ENCODE peak calls at places on chromosome X, in six cellular contexts. Y is A549, M is K562, K is GM12878, G is HepG2, N is endothelial cell of umbilical vein. D is an unnamed sample.

GRCh38 chrX:128020701-128021100 is 31.5 kb downstream of the ACTRT1 start:
- DNase-seq in M (no peak), N (peak; percentile 92), K (no peak), G (peak; percentile 2), Y (peak; percentile 62), D (peak; percentile 2)

GRCh38 chrX:18596096-18596495 is 75.8 kb downstream of the RS1 start:
- DNase-seq in Y (no peak), N (no peak), K (no peak), G (no peak), M (no peak), D (no peak)

GRCh38 chrX:12681047-12681446 is 110.2 kb upstream of the PRPS2 start:
- DNase-seq in K (no peak), M (no peak), N (no peak), G (no peak), Y (no peak), D (no peak)

GRCh38 chrX:12138366-12139313 is at the start of gene FRMPD4:
- DNase-seq in K (no peak), Y (peak; percentile 20), M (no peak), N (no peak), G (no peak), D (no peak)

GRCh38 chrX:135625995-135626394 is 87.4 kb upstream of the CT45A1 start:
- DNase-seq in K (no peak), M (peak; percentile 9), N (peak; percentile 1), Y (peak; percentile 29), G (peak; percentile 1), D (peak; percentile 14)

GRCh38 chrX:37802028-37802427 is 22.2 kb downstream of the CYBB start:
- DNase-seq in K (no peak), Y (no peak), M (no peak), N (no peak), G (no peak), D (peak; percentile 73)

GRCh38 chrX:41234962-41235361 is 99.0 kb upstream of the DDX3X start:
- DNase-seq in N (no peak), K (peak; percentile 19), G (no peak), M (no peak), Y (no peak), D (no peak)

GRCh38 chrX:102517331-102517730 is 792 bp upstream of the TMSB15A start:
- DNase-seq in Y (peak; percentile 27), K (no peak), G (no peak), M (no peak), N (peak; percentile 11), D (peak; percentile 26)

GRCh38 chrX:138945219-138945618 is 233.7 kb upstream of the FGF13 start:
- DNase-seq in N (no peak), G (no peak), Y (no peak), M (no peak), K (no peak), D (no peak)

GRCh38 chrX:102627640-102628039 is 23.6 kb upstream of the GPRASP1 start:
- DNase-seq in K (no peak), M (no peak), N (no peak), G (no peak), Y (no peak), D (peak; percentile 4)

GRCh38 chrX:23883737-23884354 is 23.9 kb downstream of the APOO start:
- DNase-seq in Y (peak; percentile 76), N (peak; percentile 37), M (peak; percentile 36), K (no peak), G (peak; percentile 31), D (peak; percentile 79)

GRCh38 chrX:130109429-130110378 is 593 bp downstream of the ELF4 start:
- DNase-seq in Y (peak; percentile 17), K (no peak), M (peak; percentile 47), G (no peak), N (no peak), D (peak; percentile 39)

GRCh38 chrX:78886550-78886949 is 58.6 kb upstream of the P2RY10 start:
- DNase-seq in Y (peak; percentile 6), G (no peak), N (no peak), M (no peak), K (peak; percentile 5), D (peak; percentile 30)

GRCh38 chrX:136369377-136369776 is 68.6 kb downstream of the ADGRG4 start:
- DNase-seq in G (no peak), Y (no peak), K (no peak), M (no peak), N (no peak), D (no peak)

GRCh38 chrX:82218361-82218760 is 1016.5 kb downstream of the SH3BGRL start:
- DNase-seq in N (no peak), Y (peak; percentile 39), K (peak; percentile 1), M (peak; percentile 5), G (peak; percentile 0), D (peak; percentile 72)

GRCh38 chrX:46268429-46268828 is 276.8 kb downstream of the ZNF674 start:
- DNase-seq in N (no peak), G (peak; percentile 11), M (no peak), Y (peak; percentile 77), K (no peak), D (peak; percentile 71)

GRCh38 chrX:16785247-16786138 is 773 bp upstream of the TXLNG start:
- DNase-seq in M (no peak), Y (no peak), K (no peak), G (no peak), N (no peak), D (no peak)

GRCh38 chrX:55486736-55487135 is 2.9 kb downstream of the USP51 start:
- DNase-seq in G (no peak), K (no peak), N (no peak), M (no peak), Y (peak; percentile 4), D (no peak)

GRCh38 chrX:112867570-112867969 is 26.9 kb upstream of the AMOT start:
- DNase-seq in Y (no peak), N (no peak), M (no peak), K (no peak), G (no peak), D (no peak)

GRCh38 chrX:109475174-109475891 is 6.6 kb downstream of the GUCY2F start:
- DNase-seq in K (no peak), G (peak; percentile 35), M (peak; percentile 26), N (peak; percentile 58), Y (peak; percentile 54), D (peak; percentile 58)

GRCh38 chrX:16566571-16566970 is 83.4 kb upstream of the S100G start:
- DNase-seq in N (no peak), G (no peak), M (no peak), K (no peak), Y (no peak), D (no peak)

GRCh38 chrX:125826774-125827451 is 339.2 kb downstream of the DCAF12L2 start:
- DNase-seq in M (no peak), Y (no peak), G (no peak), N (no peak), K (no peak), D (peak; percentile 1)

GRCh38 chrX:3066555-3066954 is 25.3 kb downstream of the ARSF start:
- DNase-seq in Y (no peak), K (no peak), N (no peak), G (no peak), M (no peak), D (peak; percentile 45)

DNA sequence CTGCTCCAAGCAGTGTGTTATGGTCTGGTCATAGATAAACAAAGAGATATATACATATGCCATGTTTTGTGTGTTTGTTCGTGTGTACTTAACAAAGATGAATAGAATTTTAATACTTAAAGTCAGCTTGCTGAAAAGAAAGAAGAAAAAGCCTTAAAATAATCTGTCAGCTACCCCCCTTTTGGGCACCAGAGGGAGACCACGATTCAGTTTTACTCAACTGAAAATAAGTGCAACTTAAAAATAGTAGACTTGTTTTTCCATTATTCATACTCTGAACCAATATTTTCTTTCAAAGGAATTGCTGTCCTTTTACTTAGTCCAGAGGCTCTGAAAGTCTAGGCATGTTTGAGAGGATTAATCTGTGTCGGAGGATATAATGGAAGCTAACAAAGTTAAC is 181.7 kb upstream of the AGTR2 start:
- DNase-seq in K (no peak), Y (no peak), N (no peak), M (no peak), G (no peak), D (peak; percentile 6)
- TF ChIP-seq CTCF in K (peak; percentile 27), Y (peak; percentile 17), N (no peak), M (peak; percentile 15), G (peak; percentile 21), D (no peak)

DNA sequence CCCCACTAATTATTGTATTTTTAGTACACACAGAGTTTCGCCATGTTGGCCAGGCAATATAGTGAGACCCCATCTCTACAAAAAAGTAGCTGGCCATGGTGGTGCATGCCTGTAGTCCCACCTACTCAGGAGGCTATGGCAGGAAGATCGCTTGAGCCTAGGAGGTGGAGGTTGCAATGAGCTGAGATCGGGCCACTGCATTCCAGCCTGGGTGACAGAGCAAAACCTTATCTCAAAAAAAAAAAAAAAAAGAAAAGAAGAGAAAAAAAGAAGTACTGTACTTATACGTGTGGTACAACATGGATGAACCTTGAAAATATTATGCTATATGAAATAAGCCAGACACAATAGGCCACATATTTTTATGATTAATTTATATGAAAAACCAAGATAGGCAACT is 9.9 kb upstream of the WDR45 start:
- DNase-seq in G (no peak), N (no peak), K (no peak), Y (no peak), M (no peak), D (no peak)
- TF ChIP-seq MYC in G (no peak), N (no peak), K (no peak), Y (no peak), M (no peak), D (no peak)

DNA sequence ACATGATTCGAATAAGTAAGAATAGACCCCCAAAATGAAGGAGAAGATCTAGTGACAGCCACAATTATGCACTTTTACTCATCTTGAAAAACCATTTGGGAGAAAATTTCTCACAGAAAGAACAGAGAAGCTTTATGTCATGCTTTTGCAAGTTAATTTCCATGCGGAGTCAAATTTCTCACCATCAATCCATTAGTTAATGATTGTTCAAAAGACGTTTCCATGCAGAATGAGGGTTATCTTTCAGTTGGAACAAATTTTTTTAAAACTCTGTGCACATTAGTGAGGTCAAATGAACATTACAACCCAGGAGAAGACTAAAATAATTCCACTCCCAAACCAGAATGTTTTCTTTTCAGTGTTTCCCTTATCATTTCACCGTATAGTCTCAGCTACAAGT is 131.0 kb upstream of the TBL1X start:
- DNase-seq in G (no peak), Y (no peak), M (no peak), N (no peak), K (no peak), D (no peak)
- TF ChIP-seq CTCF in G (no peak), Y (no peak), M (no peak), N (no peak), K (no peak), D (no peak)

GRCh38 chrX:155113097-155113496 is 41.8 kb downstream of the BRCC3 start:
- DNase-seq in G (no peak), Y (no peak), N (no peak), K (no peak), M (no peak), D (no peak)

GRCh38 chrX:155112171-155112570 is 40.9 kb downstream of the BRCC3 start:
- DNase-seq in G (no peak), Y (no peak), K (no peak), N (no peak), M (no peak), D (no peak)

DNA sequence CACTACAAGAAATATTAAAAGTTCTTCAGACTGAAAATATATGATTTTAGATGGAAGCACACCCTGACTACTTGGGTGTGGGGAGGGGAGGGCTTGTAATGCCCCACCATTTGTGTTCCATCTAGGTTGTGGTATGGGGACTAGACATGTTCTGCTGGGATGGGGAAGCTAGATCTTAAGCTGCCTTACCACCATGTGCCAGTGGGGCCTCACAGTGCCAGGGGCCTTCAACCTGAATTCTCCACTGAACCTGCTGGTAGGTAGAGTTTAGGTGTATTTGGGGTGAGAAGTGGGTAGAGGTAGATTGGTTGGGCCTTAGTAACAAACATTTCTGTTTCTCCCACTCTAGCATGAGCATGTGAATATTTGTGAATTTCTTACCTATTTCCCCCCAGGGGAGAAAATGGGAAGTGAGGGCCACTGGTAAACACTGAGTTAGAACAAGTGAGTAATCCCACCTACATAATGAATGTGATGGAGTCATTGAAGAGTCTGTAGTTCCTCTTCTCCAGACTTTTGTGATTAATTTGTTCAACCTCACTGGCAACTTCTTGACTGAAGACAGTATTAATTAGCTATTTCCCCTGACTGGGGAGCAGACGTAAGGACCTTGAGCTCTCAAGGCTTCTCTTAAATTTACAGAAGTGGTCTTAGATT is 44.0 kb downstream of the BRCC3 start:
- DNase-seq in K (no peak), N (no peak), Y (no peak), M (no peak), G (no peak), D (no peak)
- TF ChIP-seq MYC in K (no peak), N (no peak), Y (no peak), M (no peak), G (no peak), D (no peak)